ENCODE peak calls at places on chromosomes 16 and 17, in five cellular contexts. Z is activated CD4-positive, alpha-beta T cell treated with anti-CD3 and anti-CD28 coated beads, Interleukin-2, amount 50 U/mL, for 24 hours; G is heart right ventricle; U is GOT3; F is tibial artery. R is an unnamed sample.

GRCh38 chr17:78873519-78874340 is 29.3 kb downstream of the CEP295NL start:
- DNase-seq in Z (no peak), G (peak; percentile 59), U (no peak), F (no peak), R (peak; percentile 62)

GRCh38 chr17:57115377-57115776 is 30.3 kb downstream of the AKAP1 start:
- DNase-seq in Z (no peak), G (no peak), U (no peak), F (no peak), R (no peak)

GRCh38 chr17:28392491-28392890 is 13.5 kb downstream of the SLC46A1 start:
- DNase-seq in Z (no peak), G (no peak), U (no peak), F (no peak), R (no peak)

GRCh38 chr17:59727817-59728533 is 20.5 kb downstream of the VMP1 start:
- DNase-seq in Z (no peak), G (no peak), U (no peak), F (no peak), R (no peak)

GRCh38 chr16:88015806-88016140 is 64.5 kb downstream of the BANP start:
- DNase-seq in Z (no peak), G (no peak), U (no peak), F (no peak), R (no peak)

GRCh38 chr17:2378905-2379304 is 22.0 kb downstream of the MNT start:
- DNase-seq in Z (no peak), G (no peak), U (no peak), F (no peak), R (no peak)

GRCh38 chr16:55009581-55009980 is 78.9 kb downstream of the IRX5 start:
- DNase-seq in Z (no peak), G (no peak), U (no peak), F (no peak), R (no peak)

GRCh38 chr16:51490866-51491265 is 339.8 kb upstream of the SALL1 start:
- DNase-seq in Z (no peak), G (no peak), U (no peak), F (no peak), R (no peak)

GRCh38 chr16:20850981-20851380 is 44.7 kb downstream of the REXO5 start:
- DNase-seq in Z (no peak), G (no peak), U (no peak), F (no peak), R (peak; percentile 23)

GRCh38 chr17:11293480-11293879 is 52.5 kb downstream of the SHISA6 start:
- DNase-seq in Z (no peak), G (no peak), U (no peak), F (no peak), R (no peak)

GRCh38 chr16:10756574-10756973 is 12.9 kb downstream of the NUBP1 start:
- DNase-seq in Z (no peak), G (peak; percentile 34), U (no peak), F (peak; percentile 50), R (peak; percentile 70)

GRCh38 chr17:28324272-28324745 is 5.3 kb downstream of the TMEM97 start:
- DNase-seq in Z (no peak), G (no peak), U (no peak), F (no peak), R (no peak)

GRCh38 chr16:4750896-4751295 is 16.1 kb downstream of the ZNF500 start:
- DNase-seq in Z (no peak), G (no peak), U (no peak), F (no peak), R (no peak)

GRCh38 chr17:83067718-83068261 is 11.6 kb upstream of the METRNL start:
- DNase-seq in Z (no peak), G (no peak), U (no peak), F (peak; percentile 19), R (no peak)

GRCh38 chr17:28725660-28726395 is at the start of gene TLCD1:
- DNase-seq in Z (no peak), G (peak; percentile 39), U (peak; percentile 53), F (peak; percentile 62), R (peak; percentile 74)

GRCh38 chr17:80259642-80260535 is 763 bp upstream of the RNF213 start:
- DNase-seq in Z (peak; percentile 66), G (peak; percentile 69), U (no peak), F (peak; percentile 55), R (peak; percentile 68)

GRCh38 chr16:62077998-62078397 is 41.8 kb upstream of the CDH8 start:
- DNase-seq in Z (no peak), G (no peak), U (no peak), F (no peak), R (no peak)

GRCh38 chr16:74064120-74064735 is 232.4 kb upstream of the PSMD7 start:
- DNase-seq in Z (no peak), G (no peak), U (no peak), F (no peak), R (peak; percentile 67)

GRCh38 chr16:86354641-86355040 is 155.7 kb upstream of the FOXF1 start:
- DNase-seq in Z (no peak), G (no peak), U (no peak), F (no peak), R (peak; percentile 69)

GRCh38 chr17:73089918-73090317 is 2.6 kb downstream of the SLC39A11 start:
- DNase-seq in Z (no peak), G (no peak), U (no peak), F (no peak), R (no peak)

GRCh38 chr16:17072104-17072503 is 398.7 kb downstream of the XYLT1 start:
- DNase-seq in Z (no peak), G (no peak), U (no peak), F (no peak), R (peak; percentile 50)

GRCh38 chr17:40612510-40613244 is 34.9 kb downstream of the SMARCE1 start:
- DNase-seq in Z (peak; percentile 36), G (no peak), U (no peak), F (no peak), R (no peak)

GRCh38 chr17:55772086-55772485 is 21.2 kb downstream of the PCTP start:
- DNase-seq in Z (no peak), G (no peak), U (no peak), F (no peak), R (no peak)

GRCh38 chr16:14436410-14436955 is 193.6 kb downstream of the PARN start:
- DNase-seq in Z (no peak), G (no peak), U (no peak), F (no peak), R (no peak)

GRCh38 chr16:81189100-81189664 is 49.3 kb upstream of the BCO1 start:
- DNase-seq in Z (no peak), G (peak; percentile 67), U (no peak), F (peak; percentile 89), R (peak; percentile 67)

GRCh38 chr17:17502741-17503565 is 6.8 kb upstream of the RASD1 start:
- DNase-seq in Z (no peak), G (no peak), U (no peak), F (no peak), R (no peak)

GRCh38 chr17:4327638-4328037 is 38.8 kb downstream of the UBE2G1 start:
- DNase-seq in Z (no peak), G (no peak), U (no peak), F (no peak), R (peak; percentile 92)